ENCODE peak calls at places on chromosome 19, in six cellular contexts. H, E, S, M, D and J are unnamed samples.

GRCh38 chr19:50922316-50922853 is 11.2 kb upstream of the KLK4 start:
- DNase-seq in S (peak; percentile 70), E (peak; percentile 58), M (peak; percentile 79), H (peak; percentile 76), D (peak; percentile 80), J (peak; percentile 15)

GRCh38 chr19:48632692-48633147 is 4.5 kb downstream of the DBP start:
- DNase-seq in S (no peak), E (no peak), M (no peak), D (no peak), H (no peak), J (no peak)

GRCh38 chr19:4976412-4977298 is 7.7 kb downstream of the KDM4B start:
- DNase-seq in D (no peak), S (peak; percentile 27), H (no peak), M (no peak), E (no peak), J (no peak)

GRCh38 chr19:3284759-3285646 is 60.5 kb downstream of the CELF5 start:
- DNase-seq in H (peak; percentile 73), E (peak; percentile 59), M (peak; percentile 95), D (peak; percentile 40), S (peak; percentile 87), J (no peak)

GRCh38 chr19:32201211-32201610 is 144.2 kb upstream of the ZNF507 start:
- DNase-seq in H (no peak), S (no peak), D (no peak), E (no peak), M (no peak), J (no peak)

GRCh38 chr19:44202470-44202869 is 9.9 kb upstream of the ZNF227 start:
- DNase-seq in E (no peak), S (no peak), H (no peak), M (no peak), D (no peak), J (no peak)

GRCh38 chr19:9808855-9809646 is 9.8 kb downstream of the FBXL12 start:
- DNase-seq in S (no peak), D (no peak), E (no peak), M (no peak), H (peak; percentile 63), J (no peak)

GRCh38 chr19:5048727-5049553 is 80.0 kb downstream of the KDM4B start:
- DNase-seq in E (no peak), M (no peak), H (no peak), S (no peak), D (no peak), J (no peak)

GRCh38 chr19:52570005-52570861 is at the start of gene ZNF701:
- DNase-seq in H (peak; percentile 96), E (peak; percentile 88), M (peak; percentile 67), D (peak; percentile 97), S (peak; percentile 91), J (peak; percentile 25)

GRCh38 chr19:42267644-42268141 is 1.4 kb upstream of the CIC start:
- DNase-seq in H (no peak), S (no peak), D (no peak), E (no peak), M (no peak), J (no peak)

GRCh38 chr19:40671404-40671803 is 19.0 kb downstream of the NUMBL start:
- DNase-seq in S (no peak), M (no peak), D (no peak), H (no peak), E (no peak), J (no peak)

GRCh38 chr19:31331536-31331935 is 17.7 kb downstream of the TSHZ3 start:
- DNase-seq in S (no peak), M (no peak), H (no peak), E (no peak), D (no peak), J (no peak)

GRCh38 chr19:54096642-54097106 is 3.9 kb downstream of the OSCAR start:
- DNase-seq in E (no peak), S (peak; percentile 19), M (no peak), H (no peak), D (no peak), J (no peak)

GRCh38 chr19:51422053-51422448 is 4.6 kb upstream of the SIGLEC10 start:
- DNase-seq in E (peak; percentile 83), H (peak; percentile 86), M (peak; percentile 33), S (no peak), D (peak; percentile 98), J (no peak)

GRCh38 chr19:47120461-47120860 is 6.9 kb upstream of the ZC3H4 start:
- DNase-seq in E (no peak), S (no peak), M (no peak), D (no peak), H (no peak), J (no peak)

GRCh38 chr19:42323852-42324654 is 1.4 kb upstream of the MEGF8 start:
- DNase-seq in D (peak; percentile 51), H (no peak), S (no peak), M (no peak), E (no peak), J (no peak)

GRCh38 chr19:58361900-58362271 is 665 bp downstream of the ZNF497 start:
- DNase-seq in S (no peak), M (peak; percentile 54), D (no peak), E (no peak), H (peak; percentile 66), J (peak; percentile 28)

GRCh38 chr19:18433039-18433691 is 4.8 kb downstream of the ISYNA1 start:
- DNase-seq in M (no peak), H (peak; percentile 67), S (no peak), E (no peak), D (peak; percentile 66), J (no peak)

GRCh38 chr19:13181747-13182388 is 31.7 kb downstream of the IER2 start:
- DNase-seq in S (no peak), H (peak; percentile 70), M (no peak), E (peak; percentile 57), D (no peak), J (no peak)

GRCh38 chr19:1956868-1957492 is 16.0 kb downstream of the CSNK1G2 start:
- DNase-seq in H (no peak), M (no peak), D (no peak), E (no peak), S (no peak), J (no peak)

GRCh38 chr19:36139473-36140288 is at the start of gene CAPNS1:
- DNase-seq in S (peak; percentile 87), M (peak; percentile 90), H (peak; percentile 95), D (peak; percentile 93), E (peak; percentile 91), J (peak; percentile 89)

GRCh38 chr19:43503501-43504425 is 783 bp downstream of the PHLDB3 start:
- DNase-seq in D (peak; percentile 94), S (peak; percentile 90), H (peak; percentile 99), E (peak; percentile 100), M (peak; percentile 94), J (peak; percentile 83)

GRCh38 chr19:54172764-54173699 is at the start of gene TMC4:
- DNase-seq in E (no peak), S (peak; percentile 83), D (no peak), H (no peak), M (no peak), J (peak; percentile 89)